ENCODE peak calls at places on chromosomes 6 and 20, in five cellular contexts. O is SK-N-SH, G is K562, K is HepG2, W is H1. Z is an unnamed sample.

GRCh38 chr20:18749528-18749927 is 64.1 kb upstream of the SCP2D1 start:
- DNase-seq in O (no peak), G (no peak), K (no peak), W (no peak), Z (no peak)

GRCh38 chr6:41671376-41671775 is 33.1 kb downstream of the MDFI start:
- DNase-seq in O (no peak), G (no peak), K (no peak), W (no peak), Z (no peak)

GRCh38 chr20:63447345-63447744 is 25.1 kb downstream of the KCNQ2 start:
- DNase-seq in O (no peak), G (no peak), K (no peak), W (no peak), Z (no peak)

GRCh38 chr20:44218441-44218840 is 7.9 kb upstream of the OSER1 start:
- DNase-seq in O (no peak), G (no peak), K (no peak), W (no peak), Z (no peak)

GRCh38 chr6:35178012-35178411 is 35.7 kb upstream of the SCUBE3 start:
- DNase-seq in O (no peak), G (no peak), K (no peak), W (no peak), Z (no peak)

GRCh38 chr20:63963348-63963741 is 6.4 kb downstream of the ZNF512B start:
- DNase-seq in O (no peak), G (no peak), K (no peak), W (no peak), Z (no peak)

GRCh38 chr6:162849269-162849668 is 121.5 kb downstream of the PACRG start:
- DNase-seq in O (peak; percentile 87), G (no peak), K (no peak), W (no peak), Z (no peak)

GRCh38 chr20:25195962-25196700 is 619 bp downstream of the ENTPD6 start:
- DNase-seq in O (no peak), G (no peak), K (peak; percentile 42), W (peak; percentile 74), Z (peak; percentile 90)

GRCh38 chr6:149905371-149905910 is 7.5 kb upstream of the RAET1E start:
- DNase-seq in O (no peak), G (no peak), K (no peak), W (no peak), Z (no peak)

GRCh38 chr20:9458075-9458818 is 56.1 kb upstream of the LAMP5 start:
- DNase-seq in O (no peak), G (no peak), K (peak; percentile 59), W (peak; percentile 53), Z (no peak)

GRCh38 chr6:45730232-45730631 is 285.4 kb downstream of the CLIC5 start:
- DNase-seq in O (no peak), G (no peak), K (no peak), W (no peak), Z (no peak)

GRCh38 chr6:45724511-45724910 is 291.1 kb downstream of the CLIC5 start:
- DNase-seq in O (no peak), G (no peak), K (no peak), W (no peak), Z (no peak)

GRCh38 chr6:45728674-45729073 is 287.0 kb downstream of the CLIC5 start:
- DNase-seq in O (no peak), G (no peak), K (no peak), W (no peak), Z (no peak)

GRCh38 chr6:45727824-45728449 is 287.7 kb downstream of the CLIC5 start:
- DNase-seq in O (no peak), G (no peak), K (no peak), W (no peak), Z (no peak)

GRCh38 chr6:45727228-45727627 is 288.4 kb downstream of the CLIC5 start:
- DNase-seq in O (no peak), G (no peak), K (no peak), W (no peak), Z (no peak)
- TF ChIP-seq JUND in O (no peak), G (no peak), K (no peak), W (no peak), Z (no peak)

GRCh38 chr20:49713779-49714712 is at the start of gene B4GALT5:
- DNase-seq in O (peak; percentile 95), G (peak; percentile 94), K (peak; percentile 66), W (peak; percentile 88), Z (peak; percentile 71)

GRCh38 chr20:49715466-49715865 is 1.8 kb upstream of the B4GALT5 start:
- DNase-seq in O (no peak), G (no peak), K (no peak), W (no peak), Z (no peak)

GRCh38 chr20:49711331-49711987 is 2.2 kb downstream of the B4GALT5 start:
- DNase-seq in O (no peak), G (no peak), K (no peak), W (no peak), Z (no peak)

GRCh38 chr20:49712118-49712517 is 1.6 kb downstream of the B4GALT5 start:
- DNase-seq in O (no peak), G (no peak), K (no peak), W (no peak), Z (no peak)

GRCh38 chr20:49712918-49713778 is 530 bp downstream of the B4GALT5 start:
- DNase-seq in O (peak; percentile 76), G (peak; percentile 68), K (no peak), W (peak; percentile 80), Z (no peak)
- TF ChIP-seq JUND in O (no peak), G (no peak), K (peak; percentile 11), W (no peak), Z (no peak)

DNA sequence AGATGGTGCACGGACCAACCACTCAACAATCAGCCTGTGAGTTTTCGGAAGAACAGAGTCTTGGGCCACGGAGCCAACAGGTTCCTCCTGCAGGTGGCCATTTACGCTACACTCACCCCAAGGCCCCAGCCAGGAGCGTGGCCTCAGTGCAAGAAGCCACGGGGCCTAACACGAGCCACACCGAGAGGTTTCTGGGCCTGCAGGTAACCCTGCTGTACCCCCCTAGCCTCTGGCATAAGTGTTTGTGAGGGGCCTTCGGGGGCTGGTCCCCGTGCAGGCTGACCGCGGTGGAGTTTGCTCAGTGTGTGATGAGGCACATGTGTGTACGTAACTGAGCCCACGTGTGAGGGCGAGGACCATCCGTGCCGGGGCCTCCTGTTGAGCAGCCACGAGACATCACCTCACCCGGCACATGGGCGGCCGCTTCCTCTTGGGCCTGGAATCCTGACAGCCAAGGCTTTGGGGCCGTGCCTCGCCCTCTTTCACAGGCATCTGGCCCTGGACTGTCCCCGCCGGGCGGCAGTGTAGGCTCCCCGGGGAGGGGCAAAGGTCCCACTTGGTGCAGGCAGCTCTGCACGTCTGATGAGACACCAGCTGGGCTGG is 202.4 kb downstream of the DLL1 start:
- DNase-seq in O (no peak), G (no peak), K (no peak), W (no peak), Z (no peak)
- TF ChIP-seq JUND in O (no peak), G (no peak), K (no peak), W (no peak), Z (no peak)

DNA sequence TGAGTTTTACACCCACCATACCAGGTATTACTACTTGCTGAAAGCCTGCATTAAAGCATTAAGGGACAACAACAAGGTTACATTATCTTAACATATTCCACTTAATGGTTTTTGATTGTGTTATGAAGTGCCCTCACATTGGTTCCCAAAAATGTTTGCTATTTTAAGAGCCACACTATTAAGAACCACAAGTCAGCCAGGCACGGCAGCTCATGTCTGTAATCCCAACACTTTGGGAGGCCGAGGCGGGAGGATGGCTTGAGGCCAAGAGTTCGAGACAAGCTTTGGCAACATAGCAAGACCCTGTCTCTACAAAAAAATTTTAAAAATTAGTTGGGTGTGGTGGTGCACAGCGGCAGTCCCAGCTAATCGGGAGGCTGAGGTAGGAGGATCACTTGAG is 28.2 kb downstream of the ATXN1 start:
- DNase-seq in O (no peak), G (no peak), K (no peak), W (no peak), Z (no peak)
- TF ChIP-seq JUND in O (no peak), G (no peak), K (no peak), W (no peak), Z (no peak)

GRCh38 chr6:408599-409102 is 17.1 kb downstream of the IRF4 start:
- DNase-seq in O (peak; percentile 61), G (peak; percentile 72), K (peak; percentile 65), W (no peak), Z (no peak)
- TF ChIP-seq JUND in O (no peak), G (no peak), K (no peak), W (no peak), Z (no peak)

DNA sequence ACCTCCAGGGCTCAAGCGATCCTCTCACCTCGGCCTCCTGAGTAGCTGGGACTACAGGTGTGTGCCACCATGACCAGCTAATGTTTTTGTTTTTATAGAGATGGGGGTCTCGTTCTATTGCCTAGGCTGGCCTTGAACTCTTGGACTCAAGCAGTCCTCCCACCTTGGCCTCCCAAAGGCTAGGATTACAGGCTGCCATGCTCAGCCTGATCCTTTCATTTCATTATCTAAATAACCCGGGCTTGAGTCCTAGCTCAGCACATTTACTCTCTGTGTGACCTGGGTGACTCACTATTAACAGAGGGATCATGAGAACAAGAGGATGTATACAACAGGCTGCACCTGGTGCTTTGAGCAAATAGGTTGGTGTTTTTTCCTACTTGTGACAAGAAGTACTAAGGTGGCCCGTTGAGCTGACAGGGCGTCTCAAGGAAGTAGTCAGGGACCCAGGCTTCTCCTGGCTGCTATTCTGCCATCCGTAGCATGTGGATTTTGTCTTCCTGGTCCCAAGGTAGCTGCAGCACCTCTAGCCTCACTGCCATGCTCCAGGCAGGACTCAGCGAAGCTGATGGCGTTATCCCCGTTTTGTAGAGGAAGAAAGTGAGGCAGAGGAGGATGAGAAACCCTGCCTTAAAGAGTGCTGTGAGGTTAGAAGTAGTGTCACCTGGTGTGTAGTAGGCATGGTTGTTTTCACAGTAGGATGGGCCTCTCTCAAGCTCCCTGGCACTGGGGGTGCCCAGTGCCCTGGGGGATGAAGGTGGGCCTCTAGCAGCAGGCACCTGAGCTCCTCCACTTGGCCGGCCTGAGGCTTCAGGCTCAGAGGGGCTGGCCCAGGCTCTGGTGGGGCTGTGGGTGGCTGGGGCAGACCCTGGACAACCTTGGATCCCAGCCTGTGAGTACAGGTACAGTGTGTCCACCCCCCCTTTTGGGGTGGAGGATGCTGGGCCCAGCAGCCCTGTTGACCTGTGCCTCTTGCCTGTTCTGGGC is 62.4 kb downstream of the ADNP start:
- DNase-seq in O (no peak), G (no peak), K (peak; percentile 82), W (no peak), Z (peak; percentile 65)
- TF ChIP-seq JUND in O (no peak), G (no peak), K (no peak), W (no peak), Z (no peak)

GRCh38 chr6:99032396-99032795 is 84.7 kb upstream of the FBXL4 start:
- DNase-seq in O (no peak), G (no peak), K (no peak), W (no peak), Z (no peak)
- TF ChIP-seq JUND in O (no peak), G (no peak), K (no peak), W (no peak), Z (no peak)

GRCh38 chr6:9292975-9293374 is 857.6 kb upstream of the SLC35B3 start:
- DNase-seq in O (no peak), G (no peak), K (no peak), W (no peak), Z (no peak)
- TF ChIP-seq JUND in O (no peak), G (no peak), K (no peak), W (no peak), Z (no peak)

Z was measured in T47D.